ENCODE peak calls at places on chromosome 16, in four cellular contexts. T is left ventricle myocardium inferior, N is BJ, Y is occipital lobe. M is an unnamed sample.

GRCh38 chr16:69190598-69190997 is 3.6 kb downstream of the SNTB2 start:
- DNase-seq in N (no peak), Y (no peak), T (no peak), M (no peak)

GRCh38 chr16:87860553-87861299 is 8.6 kb downstream of the SLC7A5 start:
- DNase-seq in N (peak), T (no peak), Y (no peak), M (no peak)

GRCh38 chr16:30185141-30185682 is 1.8 kb downstream of the CORO1A start:
- DNase-seq in N (no peak), T (peak), Y (no peak), M (no peak)

GRCh38 chr16:66934138-66934838 is at the start of gene CIAO2B:
- DNase-seq in T (peak), N (no peak), Y (peak), M (peak)

GRCh38 chr16:19138601-19139000 is 24.8 kb downstream of the ITPRIPL2 start:
- DNase-seq in T (peak), Y (no peak), N (peak), M (peak)

GRCh38 chr16:85524630-85525463 is 88.3 kb upstream of the GSE1 start:
- DNase-seq in N (no peak), T (no peak), Y (no peak), M (peak)

GRCh38 chr16:58661199-58661830 is 23.3 kb downstream of the SLC38A7 start:
- DNase-seq in T (peak), N (peak), Y (no peak), M (peak)

GRCh38 chr16:82835487-82836160 is 208.9 kb downstream of the CDH13 start:
- DNase-seq in Y (no peak), N (no peak), T (no peak), M (no peak)

GRCh38 chr16:81292936-81293335 is 21.8 kb upstream of the GAN start:
- DNase-seq in N (no peak), T (no peak), Y (no peak), M (no peak)

GRCh38 chr16:27444015-27444414 is 42.0 kb downstream of the IL21R start:
- DNase-seq in N (no peak), T (no peak), Y (no peak), M (no peak)

GRCh38 chr16:1858189-1858588 is 13.8 kb downstream of the MEIOB start:
- DNase-seq in Y (no peak), T (no peak), N (no peak), M (no peak)

GRCh38 chr16:86604436-86605220 is 26.3 kb downstream of the FOXL1 start:
- DNase-seq in Y (no peak), N (no peak), T (no peak), M (no peak)

GRCh38 chr16:3532741-3533140 is 31.9 kb downstream of the CLUAP1 start:
- DNase-seq in Y (no peak), N (no peak), T (no peak), M (no peak)

GRCh38 chr16:6605490-6605889 is 727.2 kb upstream of the RBFOX1 start:
- DNase-seq in T (no peak), N (no peak), Y (no peak), M (no peak)

M was measured in DMS153.